ENCODE peak calls at places on chromosomes 5 and 9, in four cellular contexts. J, S, G and I are unnamed samples.

GRCh38 chr5:14351086-14351661 is 208.0 kb downstream of the TRIO start:
- DNase-seq in J (no peak), S (no peak), G (no peak), I (no peak)

GRCh38 chr5:139650689-139651501 is 2.7 kb downstream of the CXXC5 start:
- DNase-seq in J (no peak), S (peak), G (no peak), I (peak)

GRCh38 chr5:60487466-60487865 is 212.5 kb downstream of the DEPDC1B start:
- DNase-seq in J (no peak), S (no peak), G (no peak), I (no peak)

GRCh38 chr5:96338624-96339023 is 94.4 kb downstream of the PCSK1 start:
- DNase-seq in J (no peak), S (peak), G (no peak), I (no peak)

GRCh38 chr9:32487981-32488380 is 38.0 kb downstream of the RIGI start:
- DNase-seq in J (no peak), S (no peak), G (peak), I (no peak)

GRCh38 chr9:119963258-119963797 is 594.1 kb upstream of the BRINP1 start:
- DNase-seq in J (no peak), S (peak), G (no peak), I (no peak)

GRCh38 chr5:179234563-179235135 is 110.6 kb downstream of the ADAMTS2 start:
- DNase-seq in J (no peak), S (no peak), G (no peak), I (no peak)

GRCh38 chr9:82790868-82791267 is 272.1 kb downstream of the RASEF start:
- DNase-seq in J (no peak), S (no peak), G (no peak), I (no peak)

GRCh38 chr5:124343451-124343867 is 403.0 kb downstream of the ZNF608 start:
- DNase-seq in J (no peak), S (no peak), G (peak), I (no peak)

GRCh38 chr5:74636552-74636951 is 4.0 kb downstream of the ENC1 start:
- DNase-seq in J (no peak), S (no peak), G (no peak), I (no peak)

GRCh38 chr5:100790170-100790665 is 112.9 kb downstream of the ST8SIA4 start:
- DNase-seq in J (no peak), S (peak), G (no peak), I (no peak)
- TF ChIP-seq CTCF in J (no peak), S (no peak), G (no peak), I (no peak)

DNA sequence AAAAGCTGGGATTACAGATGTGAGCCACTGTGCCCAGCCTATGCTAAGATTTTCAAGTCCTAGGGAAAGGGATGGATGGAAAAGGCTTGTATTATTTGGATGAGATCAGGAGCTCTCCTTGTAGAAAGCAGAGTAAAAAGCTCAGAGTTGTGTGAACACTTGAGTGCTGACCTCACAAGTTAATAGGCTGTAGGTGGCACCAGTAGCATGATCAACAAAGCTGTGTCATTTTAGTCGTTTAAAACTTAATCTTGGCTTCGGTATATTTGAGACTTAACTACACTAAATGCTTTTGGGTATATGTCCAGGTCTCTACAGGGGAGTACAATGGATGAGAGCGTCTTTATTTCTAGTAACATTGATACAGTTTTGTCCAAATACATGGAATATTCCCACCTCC is 264.2 kb downstream of the TMEM38B start:
- DNase-seq in J (no peak), S (no peak), G (no peak), I (no peak)
- TF ChIP-seq CTCF in J (no peak), S (no peak), G (no peak), I (no peak)

DNA sequence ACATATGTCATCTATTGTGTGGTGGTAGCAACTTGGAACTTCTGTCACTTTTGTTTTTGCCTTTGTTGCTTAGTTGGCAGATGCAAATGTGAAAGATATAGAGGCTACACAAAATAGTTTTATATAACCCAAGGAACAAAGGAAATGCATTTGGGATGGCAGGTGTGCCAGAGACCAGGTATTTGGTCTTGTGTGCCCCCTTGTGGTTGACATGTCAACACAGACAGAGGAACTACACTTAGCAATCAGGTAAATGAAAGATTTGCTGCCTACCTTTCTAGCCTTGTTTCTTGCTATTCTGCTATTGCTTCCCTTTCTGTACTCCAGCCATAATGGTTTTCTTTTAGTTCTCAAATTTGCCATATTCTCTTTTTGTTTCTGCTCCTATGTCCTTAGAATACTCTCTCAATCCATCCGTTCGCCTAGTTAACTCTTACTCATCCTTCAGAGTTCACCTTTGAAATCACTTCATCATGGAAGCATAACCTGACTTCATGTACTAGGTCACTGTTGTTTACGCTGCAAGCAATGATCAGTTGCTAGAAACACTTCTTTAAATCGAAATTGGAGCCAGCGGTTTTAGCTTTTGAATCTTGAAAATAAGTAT is 119.5 kb downstream of the TRPM3 start:
- DNase-seq in J (peak), S (peak), G (no peak), I (no peak)
- TF ChIP-seq CTCF in J (no peak), S (peak), G (peak), I (no peak)

GRCh38 chr9:104300125-104300524 is 203.9 kb upstream of the OR13F1 start:
- DNase-seq in J (no peak), S (no peak), G (no peak), I (no peak)

GRCh38 chr9:104304925-104305324 is 199.1 kb upstream of the OR13F1 start:
- DNase-seq in J (no peak), S (no peak), G (no peak), I (no peak)

GRCh38 chr9:104302775-104303174 is 201.3 kb upstream of the OR13F1 start:
- DNase-seq in J (no peak), S (no peak), G (no peak), I (no peak)

DNA sequence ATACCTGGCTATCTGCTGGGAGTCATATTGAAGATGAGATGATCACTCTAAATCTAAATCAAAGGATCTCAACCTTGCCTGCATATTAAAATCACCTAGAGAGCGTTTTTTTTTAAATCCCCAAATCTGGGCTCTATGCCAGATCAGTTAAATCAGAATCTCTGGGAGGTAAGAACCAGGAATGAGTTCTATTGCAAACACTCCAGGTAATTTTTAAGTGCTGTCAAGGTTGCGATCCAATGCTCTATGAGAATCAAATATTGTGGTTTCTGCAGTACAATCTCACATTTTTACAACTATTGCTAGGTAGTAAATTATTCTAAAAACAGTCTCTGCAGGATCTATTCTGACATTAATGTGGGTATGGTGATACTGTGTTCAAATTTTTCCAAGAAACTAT is 202.3 kb upstream of the OR13F1 start:
- DNase-seq in J (no peak), S (no peak), G (no peak), I (no peak)
- TF ChIP-seq CTCF in J (no peak), S (no peak), G (no peak), I (no peak)

GRCh38 chr5:94397508-94397907 is 220.9 kb downstream of the KIAA0825 start:
- DNase-seq in J (no peak), S (no peak), G (no peak), I (no peak)
- TF ChIP-seq CTCF in J (no peak), S (no peak), G (no peak), I (no peak)